ENCODE peak calls at places on chromosomes 1 and 21, in seven cellular contexts. H is tibial artery, T is uterus, W is heart left ventricle, N is SK-N-SH, I is right lobe of liver, G is Panc1. M is an unnamed sample.

GRCh38 chr1:209617047-209617673 is 33.6 kb downstream of the CAMK1G start:
- DNase-seq in H (no peak), T (no peak), W (peak; percentile 35), N (no peak), I (no peak), G (no peak), M (no peak)

GRCh38 chr1:112686417-112686816 is 12.0 kb downstream of the MOV10 start:
- DNase-seq in H (no peak), T (no peak), W (no peak), N (peak; percentile 3), I (no peak), G (no peak), M (no peak)

GRCh38 chr1:178774263-178774662 is 49.2 kb downstream of the RALGPS2 start:
- DNase-seq in H (no peak), T (no peak), W (no peak), N (peak; percentile 22), I (no peak), G (no peak), M (no peak)

GRCh38 chr21:18382141-18382540 is 21.4 kb downstream of the TMPRSS15 start:
- DNase-seq in H (no peak), T (no peak), W (no peak), N (no peak), I (no peak), G (no peak), M (no peak)

GRCh38 chr1:248622491-248623106 is 12.3 kb downstream of the OR2T11 start:
- DNase-seq in H (no peak), T (no peak), W (no peak), N (peak; percentile 35), I (no peak), G (peak; percentile 10), M (no peak)

GRCh38 chr1:53381790-53382401 is 54.0 kb upstream of the LRP8 start:
- DNase-seq in H (no peak), T (no peak), W (peak; percentile 5), N (no peak), I (no peak), G (peak; percentile 83), M (no peak)

GRCh38 chr1:101217148-101217547 is 19.7 kb upstream of the S1PR1 start:
- DNase-seq in H (no peak), T (no peak), W (no peak), N (no peak), I (no peak), G (no peak), M (no peak)

GRCh38 chr1:21174638-21175323 is 1.9 kb downstream of the EIF4G3 start:
- DNase-seq in H (no peak), T (no peak), W (no peak), N (no peak), I (no peak), G (no peak), M (no peak)

GRCh38 chr1:15181564-15181963 is 28.0 kb downstream of the TMEM51 start:
- DNase-seq in H (no peak), T (no peak), W (no peak), N (no peak), I (no peak), G (no peak), M (no peak)

GRCh38 chr1:21909787-21910503 is 27.2 kb downstream of the HSPG2 start:
- DNase-seq in H (peak; percentile 80), T (peak; percentile 77), W (peak; percentile 90), N (no peak), I (no peak), G (no peak), M (peak; percentile 91)

GRCh38 chr1:113307771-113308451 is 82.4 kb upstream of the MAGI3 start:
- DNase-seq in H (no peak), T (no peak), W (no peak), N (no peak), I (no peak), G (no peak), M (no peak)

GRCh38 chr21:42553435-42553834 is 39.8 kb downstream of the SLC37A1 start:
- DNase-seq in H (no peak), T (no peak), W (no peak), N (no peak), I (no peak), G (no peak), M (no peak)

GRCh38 chr1:202565890-202566289 is 144.4 kb downstream of the SYT2 start:
- DNase-seq in H (no peak), T (no peak), W (no peak), N (no peak), I (no peak), G (no peak), M (no peak)

GRCh38 chr1:228073061-228073869 is 9.2 kb upstream of the ARF1 start:
- DNase-seq in H (no peak), T (peak; percentile 11), W (peak; percentile 25), N (no peak), I (no peak), G (no peak), M (no peak)

GRCh38 chr1:5507340-5507739 is 484.9 kb downstream of the NPHP4 start:
- DNase-seq in H (no peak), T (no peak), W (no peak), N (no peak), I (no peak), G (no peak), M (no peak)

GRCh38 chr1:163381487-163382184 is 59.9 kb downstream of the NUF2 start:
- DNase-seq in H (no peak), T (no peak), W (no peak), N (no peak), I (no peak), G (no peak), M (no peak)

GRCh38 chr1:78649628-78650027 is at the start of gene IFI44:
- DNase-seq in H (peak; percentile 86), T (peak; percentile 76), W (peak; percentile 84), N (peak; percentile 3), I (peak; percentile 70), G (no peak), M (no peak)

GRCh38 chr1:46405724-46406123 is 11.6 kb downstream of the FAAH start:
- DNase-seq in H (no peak), T (no peak), W (no peak), N (no peak), I (no peak), G (no peak), M (no peak)

GRCh38 chr1:54488831-54489626 is 59.0 kb upstream of the ACOT11 start:
- DNase-seq in H (peak; percentile 77), T (peak; percentile 89), W (peak; percentile 77), N (peak; percentile 95), I (peak; percentile 83), G (peak; percentile 24), M (peak; percentile 90)

GRCh38 chr21:45522381-45522780 is 19.9 kb downstream of the SLC19A1 start:
- DNase-seq in H (no peak), T (no peak), W (no peak), N (no peak), I (no peak), G (no peak), M (no peak)

GRCh38 chr21:44762221-44763049 is 39.2 kb downstream of the UBE2G2 start:
- DNase-seq in H (no peak), T (no peak), W (no peak), N (no peak), I (peak; percentile 79), G (no peak), M (peak; percentile 49)

GRCh38 chr1:233107130-233107529 is 156.7 kb downstream of the NTPCR start:
- DNase-seq in H (no peak), T (no peak), W (no peak), N (no peak), I (no peak), G (peak; percentile 18), M (no peak)

GRCh38 chr1:237878406-237878805 is 12.3 kb downstream of the ZP4 start:
- DNase-seq in H (no peak), T (no peak), W (no peak), N (no peak), I (no peak), G (no peak), M (no peak)

GRCh38 chr1:200873116-200873670 is 412 bp downstream of the GPR25 start:
- DNase-seq in H (no peak), T (no peak), W (no peak), N (no peak), I (no peak), G (no peak), M (no peak)

GRCh38 chr1:232963366-232963765 is 13.0 kb downstream of the NTPCR start:
- DNase-seq in H (no peak), T (no peak), W (no peak), N (no peak), I (no peak), G (no peak), M (no peak)

GRCh38 chr1:109214695-109215623 is 1.2 kb downstream of the SARS1 start:
- DNase-seq in H (peak; percentile 72), T (peak; percentile 39), W (peak; percentile 48), N (peak; percentile 69), I (no peak), G (no peak), M (no peak)

GRCh38 chr1:210143465-210144062 is 89.0 kb upstream of the SERTAD4 start:
- DNase-seq in H (peak; percentile 80), T (peak; percentile 64), W (peak; percentile 57), N (peak; percentile 51), I (peak; percentile 58), G (no peak), M (no peak)

GRCh38 chr1:153928776-153929432 is 6.1 kb upstream of the GATAD2B start:
- DNase-seq in H (no peak), T (peak; percentile 11), W (no peak), N (peak; percentile 82), I (peak; percentile 18), G (no peak), M (no peak)
- H3K27ac ChIP-seq in H (no peak overlapping the region), T (no peak overlapping the region), W (peak overlapping the region; percentile 21), N (no peak overlapping the region), I (no peak overlapping the region), G (no peak overlapping the region), M (no peak overlapping the region)

GRCh38 chr1:156870734-156871133 is 10.1 kb downstream of the NTRK1 start:
- DNase-seq in H (no peak), T (no peak), W (no peak), N (no peak), I (no peak), G (peak; percentile 66), M (no peak)
- H3K27ac ChIP-seq in H (no peak overlapping the region), T (no peak overlapping the region), W (no peak overlapping the region), N (peak overlapping the region; percentile 70), I (no peak overlapping the region), G (no peak overlapping the region), M (no peak overlapping the region)

DNA sequence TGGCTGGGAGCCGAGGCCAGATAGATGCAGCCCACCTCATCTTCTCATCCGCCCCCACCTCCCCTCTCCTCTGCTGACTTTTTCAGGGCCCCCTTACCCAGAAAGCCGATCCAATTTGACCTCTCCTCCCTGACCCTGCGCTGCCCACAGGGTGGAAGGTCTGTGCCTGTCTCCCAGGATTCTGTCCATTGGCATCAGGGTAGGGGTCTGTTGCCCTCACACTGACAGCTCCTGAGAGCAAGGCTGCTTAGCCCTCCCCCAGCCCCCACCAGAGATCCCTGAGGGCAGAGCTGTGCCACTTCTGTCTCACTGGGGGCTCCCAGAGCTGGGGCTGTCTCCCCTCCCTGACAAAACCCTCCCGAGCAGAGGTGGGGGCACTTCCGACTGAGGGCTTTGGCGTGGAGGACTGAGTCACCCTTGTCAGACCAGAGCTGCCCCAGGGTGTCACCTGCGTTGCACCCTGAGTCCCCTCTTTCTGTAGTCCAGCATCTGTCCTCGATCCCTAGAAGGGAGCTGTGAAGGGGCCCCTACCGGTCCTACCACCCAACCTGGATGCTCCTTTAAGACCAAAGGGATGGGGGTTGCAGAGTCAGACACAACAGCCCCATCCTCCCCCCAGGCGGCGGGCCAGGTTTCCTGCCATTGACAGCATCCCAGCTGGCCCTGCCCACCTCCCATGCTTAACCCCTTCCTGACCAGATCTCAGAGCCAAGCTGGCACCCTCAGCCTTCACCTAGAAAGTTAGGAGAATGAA is 2.4 kb upstream of the FAM110D start:
- DNase-seq in H (no peak), T (no peak), W (peak; percentile 80), N (peak; percentile 90), I (peak; percentile 55), G (no peak), M (peak; percentile 67)
- H3K27ac ChIP-seq in H (no peak overlapping the region), T (peak overlapping the region; percentile 54), W (peak overlapping the region; percentile 67), N (no peak overlapping the region), I (no peak overlapping the region), G (no peak overlapping the region), M (no peak overlapping the region)

GRCh38 chr1:13761883-13762282 is 61.9 kb downstream of the PRDM2 start:
- DNase-seq in H (no peak), T (no peak), W (no peak), N (no peak), I (no peak), G (no peak), M (no peak)
- H3K27ac ChIP-seq in H (no peak overlapping the region), T (no peak overlapping the region), W (no peak overlapping the region), N (no peak overlapping the region), I (no peak overlapping the region), G (no peak overlapping the region), M (no peak overlapping the region)